ENCODE peak calls at places on chromosomes 7 and 10, in six cellular contexts. W is right atrium auricular region, F is HEK293T, H is PC-3, I is mesenteric fat pad, U is AG09319. G is an unnamed sample.

GRCh38 chr10:48456361-48456804 is 148.5 kb downstream of the ARHGAP22 start:
- DNase-seq in W (no peak), H (no peak), F (no peak), U (no peak), I (peak; percentile 78), G (peak; percentile 77)

GRCh38 chr7:155219154-155219531 is 78.5 kb upstream of the INSIG1 start:
- DNase-seq in W (no peak), I (peak; percentile 41), F (no peak), H (no peak), U (no peak), G (peak; percentile 31)

GRCh38 chr7:140661124-140661523 is 11.6 kb upstream of the ADCK2 start:
- DNase-seq in W (no peak), H (no peak), I (no peak), F (no peak), U (no peak), G (no peak)

GRCh38 chr10:32190890-32191491 is 134.8 kb upstream of the KIF5B start:
- DNase-seq in W (no peak), I (no peak), F (peak; percentile 9), H (peak; percentile 58), U (no peak), G (no peak)

GRCh38 chr10:70337201-70337651 is 45.2 kb downstream of the LRRC20 start:
- DNase-seq in U (no peak), W (no peak), H (no peak), F (no peak), I (no peak), G (no peak)

GRCh38 chr10:62352356-62352963 is 21.7 kb upstream of the ZNF365 start:
- DNase-seq in U (no peak), W (no peak), H (peak; percentile 78), I (no peak), F (no peak), G (no peak)

GRCh38 chr7:142602756-142603155 is 146.5 kb upstream of the PRSS1 start:
- DNase-seq in F (no peak), H (no peak), I (no peak), W (no peak), U (no peak), G (no peak)

GRCh38 chr10:83233691-83234090 is 905.6 kb upstream of the GHITM start:
- DNase-seq in I (no peak), H (no peak), U (no peak), F (no peak), W (no peak), G (no peak)

GRCh38 chr7:137847418-137848050 is 760 bp upstream of the DGKI start:
- DNase-seq in U (no peak), F (no peak), W (no peak), I (no peak), H (no peak), G (no peak)

GRCh38 chr10:119253433-119254174 is 46.2 kb downstream of the GRK5 start:
- DNase-seq in U (peak; percentile 89), H (peak; percentile 87), F (peak; percentile 26), W (peak; percentile 89), I (no peak), G (peak; percentile 89)

GRCh38 chr7:43735802-43736603 is 6.7 kb upstream of the COA1 start:
- DNase-seq in W (no peak), H (no peak), I (no peak), U (no peak), F (no peak), G (no peak)

GRCh38 chr7:89661876-89662275 is 492.4 kb upstream of the STEAP1 start:
- DNase-seq in I (no peak), F (no peak), H (no peak), U (no peak), W (no peak), G (no peak)

GRCh38 chr10:117257701-117258100 is 16.8 kb downstream of the SLC18A2 start:
- DNase-seq in I (no peak), H (no peak), F (no peak), U (no peak), W (peak; percentile 18), G (peak; percentile 36)

GRCh38 chr10:73814896-73815718 is 3.7 kb upstream of the NDST2 start:
- DNase-seq in F (peak; percentile 54), I (no peak), U (no peak), H (peak; percentile 71), W (no peak), G (no peak)

GRCh38 chr10:51000164-51000563 is 74.1 kb upstream of the PRKG1 start:
- DNase-seq in H (peak; percentile 42), W (no peak), I (no peak), F (no peak), U (no peak), G (no peak)

GRCh38 chr10:59675812-59676211 is 33.8 kb downstream of the SLC16A9 start:
- DNase-seq in I (no peak), U (no peak), H (peak; percentile 30), W (no peak), F (peak; percentile 8), G (no peak)

GRCh38 chr10:117152668-117153067 is 14.6 kb upstream of the VAX1 start:
- DNase-seq in U (no peak), I (no peak), F (no peak), W (no peak), H (no peak), G (no peak)

GRCh38 chr7:27191716-27192545 is 6.9 kb upstream of the HOXA11 start:
- DNase-seq in I (peak; percentile 89), W (no peak), F (no peak), U (no peak), H (peak; percentile 51), G (peak; percentile 46)

GRCh38 chr10:25682203-25682950 is 251.7 kb upstream of the MYO3A start:
- DNase-seq in W (no peak), F (peak; percentile 26), U (no peak), I (no peak), H (no peak), G (no peak)

GRCh38 chr10:21293518-21294356 is 231.7 kb downstream of the SKIDA1 start:
- DNase-seq in W (no peak), U (no peak), I (no peak), H (no peak), F (no peak), G (no peak)

GRCh38 chr7:27134392-27134791 is 3.8 kb upstream of the HOXA4 start:
- DNase-seq in F (no peak), H (peak; percentile 89), I (no peak), U (no peak), W (no peak), G (no peak)

GRCh38 chr7:113230691-113231090 is 112.3 kb upstream of the SMIM30 start:
- DNase-seq in H (no peak), W (no peak), U (no peak), F (no peak), I (no peak), G (no peak)

GRCh38 chr10:26460736-26461135 is 22.6 kb downstream of the APBB1IP start:
- DNase-seq in H (no peak), F (no peak), U (no peak), W (no peak), I (no peak), G (no peak)

GRCh38 chr10:97762816-97763215 is 9.0 kb downstream of the SFRP5 start:
- DNase-seq in U (no peak), H (no peak), W (no peak), F (no peak), I (no peak), G (no peak)

GRCh38 chr10:132136097-132136521 is 50.6 kb upstream of the DPYSL4 start:
- DNase-seq in U (no peak), H (no peak), F (no peak), I (peak; percentile 83), W (no peak), G (peak; percentile 34)

GRCh38 chr7:142611566-142612250 is 137.6 kb upstream of the PRSS1 start:
- DNase-seq in H (no peak), W (no peak), I (no peak), F (no peak), U (no peak), G (no peak)

GRCh38 chr7:27181795-27182275 is 3.2 kb downstream of the HOXA11 start:
- DNase-seq in I (peak; percentile 67), H (no peak), F (no peak), U (no peak), W (no peak), G (peak; percentile 44)

GRCh38 chr10:130027716-130028464 is 63.8 kb upstream of the EBF3 start:
- DNase-seq in H (peak; percentile 6), F (no peak), U (no peak), W (no peak), I (peak; percentile 79), G (no peak)

GRCh38 chr7:32142649-32143048 is 72.4 kb upstream of the PDE1C start:
- DNase-seq in F (no peak), W (no peak), H (peak; percentile 86), I (no peak), U (no peak), G (no peak)

GRCh38 chr10:58651040-58651439 is 138.4 kb downstream of the BICC1 start:
- DNase-seq in I (no peak), F (no peak), W (no peak), U (no peak), H (no peak), G (no peak)

GRCh38 chr10:103928784-103929183 is 10.8 kb upstream of the STN1 start:
- DNase-seq in F (no peak), U (no peak), H (no peak), I (no peak), W (no peak), G (no peak)

GRCh38 chr10:53161231-53161630 is 388.6 kb upstream of the MBL2 start:
- DNase-seq in W (no peak), U (no peak), I (no peak), H (no peak), F (no peak), G (no peak)